ENCODE peak calls at places on chromosomes 16 and 17, in six cellular contexts. T is H1, D is HCT116, V is GM12878, X is K562, Y is HepG2. J is an unnamed sample.

GRCh38 chr16:30065943-30066881 is 652 bp downstream of the ALDOA start:
- DNase-seq in T (no peak), D (no peak), V (no peak), X (peak; percentile 79), Y (no peak), J (no peak)

GRCh38 chr16:66696669-66697630 is at the start of gene CMTM4:
- DNase-seq in T (peak; percentile 86), D (peak; percentile 57), V (no peak), X (peak; percentile 90), Y (peak; percentile 68), J (peak; percentile 76)

GRCh38 chr16:1990336-1991134 is 765 bp downstream of the SYNGR3 start:
- DNase-seq in T (peak; percentile 90), D (no peak), V (no peak), X (peak; percentile 76), Y (peak; percentile 34), J (no peak)

GRCh38 chr16:66503612-66504011 is 46.3 kb downstream of the TK2 start:
- DNase-seq in T (no peak), D (no peak), V (no peak), X (no peak), Y (no peak), J (no peak)

GRCh38 chr17:2369551-2370210 is 31.2 kb downstream of the MNT start:
- DNase-seq in T (peak; percentile 77), D (no peak), V (no peak), X (peak; percentile 20), Y (no peak), J (no peak)

GRCh38 chr17:65441053-65441635 is 120.3 kb downstream of the AXIN2 start:
- DNase-seq in T (no peak), D (no peak), V (no peak), X (no peak), Y (no peak), J (no peak)

GRCh38 chr17:81491193-81491592 is 21.4 kb downstream of the ACTG1 start:
- DNase-seq in T (no peak), D (no peak), V (no peak), X (peak; percentile 38), Y (no peak), J (no peak)

GRCh38 chr17:1995321-1996242 is 29.6 kb downstream of the RTN4RL1 start:
- DNase-seq in T (no peak), D (no peak), V (no peak), X (no peak), Y (peak; percentile 71), J (no peak)

GRCh38 chr16:87570938-87571867 is 31.1 kb upstream of the JPH3 start:
- DNase-seq in T (peak; percentile 85), D (peak; percentile 42), V (no peak), X (peak; percentile 59), Y (peak; percentile 59), J (no peak)

DNA sequence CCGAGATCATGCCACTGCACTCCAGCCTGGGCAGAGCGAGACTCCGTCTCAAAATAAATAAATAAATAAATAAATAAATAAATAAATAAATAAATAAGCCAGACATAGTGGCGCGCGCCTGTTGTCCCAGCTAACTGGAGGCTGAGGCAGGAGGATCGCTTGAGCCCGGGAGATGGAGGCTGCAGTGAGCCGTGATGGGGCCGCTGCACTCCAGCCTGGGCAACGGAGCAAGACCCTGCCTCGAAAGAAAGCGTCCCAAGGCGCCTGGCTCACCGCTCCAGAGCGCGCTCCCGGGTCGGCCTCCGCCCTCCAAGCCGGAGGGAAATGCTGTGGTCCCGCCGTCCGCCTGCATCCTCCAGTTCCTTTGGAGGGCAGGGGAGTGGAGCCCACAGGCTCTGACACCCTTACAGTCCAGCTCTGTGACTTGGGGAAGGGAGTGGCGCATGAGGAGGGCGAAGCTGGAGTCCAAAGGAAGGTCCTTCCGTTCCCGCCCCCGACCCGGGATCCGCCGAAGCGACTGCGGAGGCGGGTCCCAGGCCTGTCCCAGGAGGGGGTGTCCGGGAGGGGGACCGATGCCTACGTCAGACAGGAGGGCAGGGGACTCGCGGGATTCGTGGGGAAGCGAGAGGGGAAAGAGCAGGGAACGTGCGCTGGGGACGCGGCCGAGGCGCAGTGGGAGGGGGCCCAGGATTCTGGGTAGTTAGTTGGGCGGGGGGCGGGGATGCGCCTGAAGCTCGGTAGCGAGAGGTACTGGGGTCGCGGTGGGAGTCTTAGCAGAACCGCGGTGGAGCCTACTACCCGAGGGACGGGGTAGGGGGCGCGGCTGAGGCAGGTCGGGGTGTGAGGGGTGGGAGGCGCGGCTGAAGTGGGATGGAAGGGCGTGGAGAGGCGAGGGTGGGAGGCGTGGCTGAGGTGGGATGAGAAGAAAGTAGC is 8.4 kb upstream of the TRPV2 start:
- DNase-seq in T (peak; percentile 88), D (no peak), V (peak; percentile 43), X (no peak), Y (no peak), J (no peak)
- TF ChIP-seq ZNF274 in T (no peak), D (no peak), V (no peak), X (no peak), Y (no peak), J (no peak)

GRCh38 chr16:46618516-46618915 is 2.7 kb downstream of the SHCBP1 start:
- DNase-seq in T (no peak), D (no peak), V (no peak), X (no peak), Y (no peak), J (no peak)

GRCh38 chr16:46621006-46621629 is at the start of gene SHCBP1:
- DNase-seq in T (peak; percentile 90), D (peak; percentile 64), V (peak; percentile 52), X (peak; percentile 94), Y (peak; percentile 87), J (peak; percentile 89)

GRCh38 chr16:46621902-46622676 is 910 bp upstream of the SHCBP1 start:
- DNase-seq in T (no peak), D (no peak), V (no peak), X (no peak), Y (no peak), J (no peak)

GRCh38 chr16:46620265-46621005 is 744 bp downstream of the SHCBP1 start:
- DNase-seq in T (no peak), D (no peak), V (no peak), X (peak; percentile 55), Y (no peak), J (peak; percentile 9)
- TF ChIP-seq ZNF274 in T (no peak), D (no peak), V (no peak), X (no peak), Y (no peak), J (no peak)

GRCh38 chr17:74430706-74431567 is 951 bp upstream of the GPRC5C start:
- DNase-seq in T (peak; percentile 78), D (peak; percentile 40), V (peak; percentile 26), X (peak; percentile 68), Y (peak; percentile 95), J (no peak)
- TF ChIP-seq ZNF274 in T (no peak), D (no peak), V (no peak), X (no peak), Y (peak; percentile 65), J (no peak)

DNA sequence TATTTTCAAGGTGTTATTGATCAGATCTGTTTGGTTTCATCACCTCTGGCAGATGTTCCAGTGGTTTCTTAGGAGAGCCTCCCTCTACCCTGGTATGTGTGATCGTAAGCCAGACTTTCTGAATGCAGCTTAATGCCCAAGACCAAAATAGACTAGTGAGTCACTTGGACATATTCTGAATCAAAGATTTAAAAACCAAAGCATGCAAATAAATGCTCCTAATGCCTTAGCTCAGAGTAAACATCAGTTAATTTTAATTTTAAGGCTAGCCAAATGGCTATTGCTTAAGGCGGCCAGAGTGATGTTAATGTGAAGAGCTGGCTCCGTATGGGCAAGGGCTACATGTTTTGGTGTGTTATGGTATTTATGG is 59.3 kb downstream of the MAP2K6 start:
- DNase-seq in T (peak; percentile 4), D (no peak), V (no peak), X (no peak), Y (no peak), J (no peak)
- TF ChIP-seq ZNF274 in T (no peak), D (no peak), V (no peak), X (no peak), Y (no peak), J (no peak)

GRCh38 chr16:8126313-8126712 is 464.0 kb downstream of the TMEM114 start:
- DNase-seq in T (no peak), D (no peak), V (no peak), X (no peak), Y (no peak), J (no peak)
- TF ChIP-seq ZNF274 in T (no peak), D (no peak), V (no peak), X (no peak), Y (no peak), J (no peak)

GRCh38 chr17:12296120-12296727 is 275.5 kb downstream of the MAP2K4 start:
- DNase-seq in T (peak; percentile 48), D (no peak), V (no peak), X (no peak), Y (no peak), J (no peak)
- TF ChIP-seq ZNF274 in T (no peak), D (no peak), V (no peak), X (no peak), Y (no peak), J (no peak)

GRCh38 chr16:28324235-28324886 is 32.0 kb downstream of the SBK1 start:
- DNase-seq in T (no peak), D (no peak), V (no peak), X (no peak), Y (peak; percentile 88), J (no peak)

GRCh38 chr16:28320023-28320561 is 27.8 kb downstream of the SBK1 start:
- DNase-seq in T (no peak), D (no peak), V (no peak), X (no peak), Y (no peak), J (no peak)

GRCh38 chr16:28320741-28321140 is 28.4 kb downstream of the SBK1 start:
- DNase-seq in T (no peak), D (no peak), V (no peak), X (no peak), Y (no peak), J (no peak)

GRCh38 chr16:28319476-28320022 is 27.2 kb downstream of the SBK1 start:
- DNase-seq in T (no peak), D (no peak), V (no peak), X (no peak), Y (no peak), J (no peak)

DNA sequence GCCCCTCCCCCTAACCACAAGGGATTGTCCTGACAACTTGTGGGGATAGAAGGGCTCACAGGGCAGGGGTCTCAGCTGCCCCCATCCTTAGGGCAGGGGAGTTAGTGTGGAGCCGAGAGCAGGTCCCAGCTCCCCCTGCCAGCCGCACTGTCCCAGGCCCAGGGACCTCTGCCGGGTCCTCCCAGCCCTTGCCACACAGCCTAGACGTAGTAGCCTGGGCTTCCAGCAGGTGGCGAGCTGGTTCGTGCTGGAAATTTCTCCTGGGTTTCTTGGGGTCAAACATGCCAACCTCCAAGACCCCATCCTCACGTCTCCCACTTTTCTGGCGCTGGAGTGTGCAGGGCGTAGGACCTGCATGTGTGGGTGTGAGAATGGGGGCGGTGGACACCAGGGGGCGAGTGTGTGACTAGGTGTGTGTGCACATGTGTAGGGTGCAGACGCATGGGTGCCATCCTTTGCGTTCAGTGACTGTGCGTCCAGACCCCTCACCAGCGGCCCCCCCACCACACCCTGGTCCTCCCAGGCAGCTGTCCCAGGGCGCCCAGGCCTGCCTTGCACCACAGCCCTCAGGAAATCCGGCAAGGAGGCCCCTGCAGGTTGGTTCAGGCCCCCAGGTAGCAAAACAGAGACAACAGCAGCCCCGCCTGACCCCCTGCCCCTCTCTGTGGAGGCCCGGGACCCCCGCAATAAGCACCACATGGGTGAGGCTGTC is 29.5 kb downstream of the SBK1 start:
- DNase-seq in T (peak; percentile 90), D (peak; percentile 12), V (no peak), X (peak; percentile 50), Y (peak; percentile 32), J (peak; percentile 28)
- TF ChIP-seq ZNF274 in T (no peak), D (no peak), V (no peak), X (no peak), Y (peak; percentile 24), J (no peak)